ENCODE peak calls at places on chromosome 12, in seven cellular contexts. One of them, this sample, is unnamed.

GRCh38 chr12:91139981-91140659 is 28.8 kb upstream of the LUM start:
- DNase-seq in A549: no peak
- DNase-seq in psoas muscle: no peak
- DNase-seq in lower leg skin: no peak
- DNase-seq in fibroblast of mammary gland: peak; percentile 94
- DNase-seq in NB4: no peak
- DNase-seq in endothelial cell: no peak
- DNase-seq in this sample: no peak

GRCh38 chr12:40015360-40015759 is 90.5 kb downstream of the SLC2A13 start:
- DNase-seq in endothelial cell: no peak
- DNase-seq in lower leg skin: no peak
- DNase-seq in psoas muscle: no peak
- DNase-seq in fibroblast of mammary gland: peak; percentile 43
- DNase-seq in NB4: peak; percentile 26
- DNase-seq in A549: peak; percentile 33
- DNase-seq in this sample: no peak

GRCh38 chr12:128076188-128076587 is 190.8 kb upstream of the TMEM132C start:
- DNase-seq in fibroblast of mammary gland: peak; percentile 70
- DNase-seq in lower leg skin: no peak
- DNase-seq in NB4: peak; percentile 18
- DNase-seq in A549: peak; percentile 5
- DNase-seq in psoas muscle: no peak
- DNase-seq in endothelial cell: no peak
- DNase-seq in this sample: no peak

GRCh38 chr12:123431951-123432886 is 4.3 kb downstream of the RILPL2 start:
- DNase-seq in endothelial cell: no peak
- DNase-seq in fibroblast of mammary gland: no peak
- DNase-seq in NB4: peak; percentile 94
- DNase-seq in A549: no peak
- DNase-seq in lower leg skin: no peak
- DNase-seq in psoas muscle: no peak
- DNase-seq in this sample: no peak

GRCh38 chr12:48023386-48023785 is 19.1 kb upstream of the COL2A1 start:
- DNase-seq in A549: no peak
- DNase-seq in lower leg skin: no peak
- DNase-seq in endothelial cell: no peak
- DNase-seq in fibroblast of mammary gland: no peak
- DNase-seq in psoas muscle: no peak
- DNase-seq in NB4: no peak
- DNase-seq in this sample: no peak

GRCh38 chr12:104057771-104058197 is 6.5 kb upstream of the HCFC2 start:
- DNase-seq in A549: peak; percentile 36
- DNase-seq in psoas muscle: no peak
- DNase-seq in lower leg skin: no peak
- DNase-seq in fibroblast of mammary gland: peak; percentile 31
- DNase-seq in NB4: peak; percentile 45
- DNase-seq in endothelial cell: no peak
- DNase-seq in this sample: no peak

GRCh38 chr12:112905451-112906089 is 1.2 kb upstream of the OAS1 start:
- DNase-seq in A549: no peak
- DNase-seq in lower leg skin: no peak
- DNase-seq in NB4: no peak
- DNase-seq in psoas muscle: no peak
- DNase-seq in fibroblast of mammary gland: no peak
- DNase-seq in endothelial cell: no peak
- DNase-seq in this sample: no peak

GRCh38 chr12:7934560-7935463 is 1.2 kb downstream of the SLC2A3 start:
- DNase-seq in fibroblast of mammary gland: no peak
- DNase-seq in psoas muscle: no peak
- DNase-seq in endothelial cell: no peak
- DNase-seq in A549: no peak
- DNase-seq in lower leg skin: no peak
- DNase-seq in NB4: peak; percentile 14
- DNase-seq in this sample: peak; percentile 15

GRCh38 chr12:46915861-46916260 is 90.1 kb upstream of the SLC38A4 start:
- DNase-seq in endothelial cell: no peak
- DNase-seq in psoas muscle: no peak
- DNase-seq in fibroblast of mammary gland: peak; percentile 85
- DNase-seq in A549: peak; percentile 13
- DNase-seq in NB4: no peak
- DNase-seq in lower leg skin: no peak
- DNase-seq in this sample: peak; percentile 4

DNA sequence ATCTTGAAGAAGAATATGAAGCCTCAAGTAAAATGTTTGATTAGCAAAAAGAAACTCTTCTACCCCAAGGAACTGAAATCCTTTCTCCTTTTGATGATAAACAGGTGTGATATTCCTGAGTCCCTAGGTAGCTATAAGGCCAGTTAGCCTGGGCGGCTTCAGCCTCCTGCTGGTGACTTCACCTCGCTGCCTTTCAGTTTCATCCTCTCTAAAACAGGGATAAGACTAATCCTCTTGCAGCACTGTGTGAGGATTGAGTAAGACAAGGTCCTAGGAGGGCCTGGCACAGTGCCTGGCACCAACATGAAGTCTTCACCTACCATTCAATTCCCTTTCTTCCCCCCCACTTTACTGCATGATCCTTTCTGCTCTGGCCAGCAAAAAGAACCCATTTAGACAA is 42.1 kb downstream of the CIT start:
- DNase-seq in NB4: no peak
- DNase-seq in A549: peak; percentile 14
- DNase-seq in endothelial cell: no peak
- DNase-seq in lower leg skin: no peak
- DNase-seq in psoas muscle: no peak
- DNase-seq in fibroblast of mammary gland: peak; percentile 33
- DNase-seq in this sample: no peak
- TF ChIP-seq CTCF in NB4: no peak
- TF ChIP-seq CTCF in A549: no peak
- TF ChIP-seq CTCF in endothelial cell: no peak
- TF ChIP-seq CTCF in lower leg skin: no peak
- TF ChIP-seq CTCF in psoas muscle: no peak
- TF ChIP-seq CTCF in fibroblast of mammary gland: peak; percentile 24
- TF ChIP-seq CTCF in this sample: no peak

GRCh38 chr12:109562871-109563270 is 10.4 kb downstream of the MMAB start:
- DNase-seq in fibroblast of mammary gland: no peak
- DNase-seq in A549: no peak
- DNase-seq in psoas muscle: no peak
- DNase-seq in NB4: no peak
- DNase-seq in lower leg skin: no peak
- DNase-seq in endothelial cell: no peak
- DNase-seq in this sample: no peak
- TF ChIP-seq CTCF in fibroblast of mammary gland: no peak
- TF ChIP-seq CTCF in A549: no peak
- TF ChIP-seq CTCF in psoas muscle: no peak
- TF ChIP-seq CTCF in NB4: no peak
- TF ChIP-seq CTCF in lower leg skin: no peak
- TF ChIP-seq CTCF in endothelial cell: no peak
- TF ChIP-seq CTCF in this sample: no peak

GRCh38 chr12:67663121-67663520 is 14.6 kb downstream of the DYRK2 start:
- DNase-seq in A549: no peak
- DNase-seq in lower leg skin: no peak
- DNase-seq in fibroblast of mammary gland: peak; percentile 93
- DNase-seq in NB4: no peak
- DNase-seq in endothelial cell: no peak
- DNase-seq in psoas muscle: no peak
- DNase-seq in this sample: no peak
- TF ChIP-seq CTCF in A549: no peak
- TF ChIP-seq CTCF in lower leg skin: no peak
- TF ChIP-seq CTCF in fibroblast of mammary gland: peak; percentile 13
- TF ChIP-seq CTCF in NB4: no peak
- TF ChIP-seq CTCF in endothelial cell: no peak
- TF ChIP-seq CTCF in psoas muscle: no peak
- TF ChIP-seq CTCF in this sample: no peak

GRCh38 chr12:98373019-98373554 is 142.3 kb upstream of the TMPO start:
- DNase-seq in endothelial cell: peak; percentile 41
- DNase-seq in fibroblast of mammary gland: peak; percentile 57
- DNase-seq in lower leg skin: no peak
- DNase-seq in A549: peak; percentile 61
- DNase-seq in NB4: peak; percentile 66
- DNase-seq in psoas muscle: no peak
- DNase-seq in this sample: peak; percentile 12
- TF ChIP-seq CTCF in endothelial cell: peak; percentile 50
- TF ChIP-seq CTCF in fibroblast of mammary gland: peak; percentile 70
- TF ChIP-seq CTCF in lower leg skin: no peak
- TF ChIP-seq CTCF in A549: peak; percentile 83
- TF ChIP-seq CTCF in NB4: peak; percentile 53
- TF ChIP-seq CTCF in psoas muscle: peak; percentile 46
- TF ChIP-seq CTCF in this sample: peak; percentile 65

GRCh38 chr12:67220065-67220464 is 49.1 kb upstream of the CAND1 start:
- DNase-seq in NB4: peak; percentile 15
- DNase-seq in A549: peak; percentile 41
- DNase-seq in psoas muscle: no peak
- DNase-seq in lower leg skin: no peak
- DNase-seq in endothelial cell: peak; percentile 16
- DNase-seq in fibroblast of mammary gland: peak; percentile 35
- DNase-seq in this sample: no peak
- TF ChIP-seq CTCF in NB4: no peak
- TF ChIP-seq CTCF in A549: peak; percentile 28
- TF ChIP-seq CTCF in psoas muscle: no peak
- TF ChIP-seq CTCF in lower leg skin: no peak
- TF ChIP-seq CTCF in endothelial cell: no peak
- TF ChIP-seq CTCF in fibroblast of mammary gland: peak; percentile 30
- TF ChIP-seq CTCF in this sample: no peak

GRCh38 chr12:72264548-72265175 is 7.5 kb upstream of the TRHDE start:
- DNase-seq in endothelial cell: no peak
- DNase-seq in lower leg skin: no peak
- DNase-seq in A549: peak; percentile 24
- DNase-seq in psoas muscle: no peak
- DNase-seq in fibroblast of mammary gland: peak; percentile 16
- DNase-seq in NB4: peak; percentile 19
- DNase-seq in this sample: no peak

GRCh38 chr12:72269491-72269890 is 2.7 kb upstream of the TRHDE start:
- DNase-seq in A549: no peak
- DNase-seq in NB4: no peak
- DNase-seq in lower leg skin: no peak
- DNase-seq in fibroblast of mammary gland: no peak
- DNase-seq in endothelial cell: no peak
- DNase-seq in psoas muscle: no peak
- DNase-seq in this sample: no peak

GRCh38 chr12:72268386-72268785 is 3.8 kb upstream of the TRHDE start:
- DNase-seq in lower leg skin: no peak
- DNase-seq in A549: no peak
- DNase-seq in psoas muscle: no peak
- DNase-seq in endothelial cell: no peak
- DNase-seq in NB4: no peak
- DNase-seq in fibroblast of mammary gland: no peak
- DNase-seq in this sample: no peak

GRCh38 chr12:72270246-72270645 is 1.9 kb upstream of the TRHDE start:
- DNase-seq in NB4: no peak
- DNase-seq in fibroblast of mammary gland: no peak
- DNase-seq in psoas muscle: no peak
- DNase-seq in lower leg skin: no peak
- DNase-seq in A549: no peak
- DNase-seq in endothelial cell: no peak
- DNase-seq in this sample: no peak

DNA sequence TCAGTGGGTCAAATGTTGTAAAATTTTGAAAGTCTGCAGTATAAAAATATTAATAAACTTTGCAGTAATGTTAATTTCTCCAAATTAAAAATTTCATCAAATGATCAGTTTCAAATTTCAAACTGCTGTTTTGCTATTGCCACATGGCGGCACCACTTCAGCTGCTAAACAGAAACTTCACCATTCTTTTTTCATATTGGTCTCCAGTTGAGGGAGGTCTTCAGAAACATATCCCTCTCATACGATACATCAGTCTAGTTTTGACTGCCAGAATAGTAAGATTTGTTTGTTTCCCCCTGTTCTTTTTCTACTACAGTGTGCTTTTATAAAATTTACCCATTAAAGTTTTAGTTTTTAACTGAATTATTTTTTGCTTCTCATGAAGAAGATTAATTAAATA is 4.2 kb upstream of the TRHDE start:
- DNase-seq in NB4: no peak
- DNase-seq in endothelial cell: no peak
- DNase-seq in lower leg skin: no peak
- DNase-seq in A549: peak; percentile 11
- DNase-seq in psoas muscle: no peak
- DNase-seq in fibroblast of mammary gland: peak; percentile 5
- DNase-seq in this sample: no peak
- TF ChIP-seq CTCF in NB4: no peak
- TF ChIP-seq CTCF in endothelial cell: no peak
- TF ChIP-seq CTCF in lower leg skin: no peak
- TF ChIP-seq CTCF in A549: peak; percentile 31
- TF ChIP-seq CTCF in psoas muscle: no peak
- TF ChIP-seq CTCF in fibroblast of mammary gland: peak; percentile 28
- TF ChIP-seq CTCF in this sample: no peak

GRCh38 chr12:114691196-114691595 is 7.2 kb upstream of the TBX3 start:
- DNase-seq in fibroblast of mammary gland: no peak
- DNase-seq in NB4: no peak
- DNase-seq in lower leg skin: no peak
- DNase-seq in A549: no peak
- DNase-seq in endothelial cell: no peak
- DNase-seq in psoas muscle: no peak
- DNase-seq in this sample: no peak

GRCh38 chr12:114694436-114695304 is 10.7 kb upstream of the TBX3 start:
- DNase-seq in NB4: no peak
- DNase-seq in fibroblast of mammary gland: no peak
- DNase-seq in endothelial cell: no peak
- DNase-seq in lower leg skin: no peak
- DNase-seq in psoas muscle: no peak
- DNase-seq in A549: no peak
- DNase-seq in this sample: no peak

GRCh38 chr12:114693532-114693931 is 9.6 kb upstream of the TBX3 start:
- DNase-seq in fibroblast of mammary gland: no peak
- DNase-seq in A549: no peak
- DNase-seq in lower leg skin: no peak
- DNase-seq in endothelial cell: no peak
- DNase-seq in psoas muscle: no peak
- DNase-seq in NB4: no peak
- DNase-seq in this sample: no peak

GRCh38 chr12:114691810-114692557 is 8.0 kb upstream of the TBX3 start:
- DNase-seq in lower leg skin: no peak
- DNase-seq in NB4: no peak
- DNase-seq in endothelial cell: no peak
- DNase-seq in psoas muscle: peak; percentile 14
- DNase-seq in fibroblast of mammary gland: no peak
- DNase-seq in A549: no peak
- DNase-seq in this sample: no peak

DNA sequence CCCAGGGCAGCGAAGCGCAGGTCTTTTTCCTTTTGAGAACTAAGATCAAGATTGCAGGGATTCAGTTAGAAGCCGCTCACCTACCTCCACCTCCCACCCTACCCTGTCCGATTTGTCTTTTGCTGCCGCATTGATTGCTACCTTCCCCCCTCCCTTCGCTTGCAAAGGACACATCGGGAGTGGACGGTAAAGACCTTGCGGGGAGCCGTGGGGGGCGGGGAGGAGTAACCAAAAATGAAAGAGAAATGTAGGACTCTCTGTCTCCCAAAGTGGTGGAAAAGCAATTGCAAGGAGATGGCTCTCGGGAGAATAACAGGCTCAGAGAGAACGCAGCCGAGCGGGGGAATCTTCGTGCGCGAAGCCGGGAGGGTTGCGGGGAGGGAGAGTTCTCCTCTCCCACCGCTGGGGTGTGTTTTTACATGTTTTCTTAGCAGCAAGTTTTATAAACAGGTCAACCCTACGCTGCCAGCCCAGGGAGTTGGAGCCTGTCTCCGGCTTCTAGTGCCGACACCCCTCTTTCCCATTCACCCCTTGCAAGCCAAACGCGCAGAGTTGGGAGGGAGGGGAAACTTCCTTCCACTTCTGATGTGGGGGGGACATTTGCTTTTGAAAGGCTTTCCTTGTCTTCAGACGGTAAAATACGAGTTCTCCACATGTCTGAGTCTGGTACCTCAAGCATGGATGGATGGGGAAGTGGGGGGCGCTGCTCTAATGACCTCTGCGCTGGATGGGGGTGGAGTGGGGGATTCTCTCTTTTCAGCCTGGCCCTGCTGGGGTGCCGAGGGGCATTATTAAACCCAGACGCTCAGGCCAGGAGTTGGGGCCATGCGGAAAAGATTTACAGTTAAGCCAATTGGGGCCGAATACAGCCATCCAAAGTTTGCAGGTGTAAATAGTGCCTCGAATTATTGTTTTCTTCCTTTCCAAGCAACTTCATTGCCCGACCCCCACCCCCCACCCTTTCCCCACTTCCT is 8.9 kb upstream of the TBX3 start:
- DNase-seq in lower leg skin: no peak
- DNase-seq in endothelial cell: no peak
- DNase-seq in A549: no peak
- DNase-seq in NB4: no peak
- DNase-seq in fibroblast of mammary gland: no peak
- DNase-seq in psoas muscle: peak; percentile 14
- DNase-seq in this sample: no peak
- TF ChIP-seq CTCF in lower leg skin: no peak
- TF ChIP-seq CTCF in endothelial cell: no peak
- TF ChIP-seq CTCF in A549: no peak
- TF ChIP-seq CTCF in NB4: no peak
- TF ChIP-seq CTCF in fibroblast of mammary gland: no peak
- TF ChIP-seq CTCF in psoas muscle: no peak
- TF ChIP-seq CTCF in this sample: no peak

This sample was measured in nephron progenitor cell.